ENCODE peak calls at places on chromosomes 13 and 19, in eight cellular contexts. One of them, this sample, is unnamed.

GRCh38 chr19:45424191-45425058 is 708 bp upstream of the ERCC1 start:
- DNase-seq in stomach: peak
- DNase-seq in tibial nerve: peak
- DNase-seq in ovary: peak
- DNase-seq in SK-N-SH: peak
- DNase-seq in suprapubic skin: no peak
- DNase-seq in A549: peak
- DNase-seq in sigmoid colon: peak
- DNase-seq in this sample: peak

GRCh38 chr13:31545616-31546015 is 193.7 kb upstream of the RXFP2 start:
- DNase-seq in stomach: no peak
- DNase-seq in tibial nerve: no peak
- DNase-seq in ovary: no peak
- DNase-seq in SK-N-SH: no peak
- DNase-seq in suprapubic skin: no peak
- DNase-seq in A549: no peak
- DNase-seq in sigmoid colon: no peak
- DNase-seq in this sample: no peak

GRCh38 chr13:35378939-35379338 is 97.5 kb downstream of the MAB21L1 start:
- DNase-seq in stomach: no peak
- DNase-seq in tibial nerve: no peak
- DNase-seq in ovary: no peak
- DNase-seq in SK-N-SH: no peak
- DNase-seq in suprapubic skin: no peak
- DNase-seq in A549: no peak
- DNase-seq in sigmoid colon: no peak
- DNase-seq in this sample: no peak

GRCh38 chr19:34082289-34083077 is 89.8 kb upstream of the LSM14A start:
- DNase-seq in stomach: no peak
- DNase-seq in tibial nerve: no peak
- DNase-seq in ovary: peak
- DNase-seq in SK-N-SH: no peak
- DNase-seq in suprapubic skin: no peak
- DNase-seq in A549: no peak
- DNase-seq in sigmoid colon: no peak
- DNase-seq in this sample: no peak

GRCh38 chr13:34805347-34805746 is 136.7 kb upstream of the NBEA start:
- DNase-seq in stomach: no peak
- DNase-seq in tibial nerve: no peak
- DNase-seq in ovary: no peak
- DNase-seq in SK-N-SH: no peak
- DNase-seq in suprapubic skin: no peak
- DNase-seq in A549: no peak
- DNase-seq in sigmoid colon: no peak
- DNase-seq in this sample: no peak

GRCh38 chr19:2247433-2248101 is 1.6 kb upstream of the AMH start:
- DNase-seq in stomach: no peak
- DNase-seq in tibial nerve: no peak
- DNase-seq in ovary: no peak
- DNase-seq in SK-N-SH: peak
- DNase-seq in suprapubic skin: no peak
- DNase-seq in A549: no peak
- DNase-seq in sigmoid colon: no peak
- DNase-seq in this sample: no peak

GRCh38 chr13:114131581-114132418 is 623 bp downstream of the RASA3 start:
- DNase-seq in stomach: no peak
- DNase-seq in tibial nerve: no peak
- DNase-seq in ovary: no peak
- DNase-seq in SK-N-SH: peak
- DNase-seq in suprapubic skin: no peak
- DNase-seq in A549: peak
- DNase-seq in sigmoid colon: no peak
- DNase-seq in this sample: no peak

GRCh38 chr13:51179432-51179971 is 42.7 kb upstream of the FAM124A start:
- DNase-seq in stomach: no peak
- DNase-seq in tibial nerve: no peak
- DNase-seq in ovary: no peak
- DNase-seq in SK-N-SH: no peak
- DNase-seq in suprapubic skin: no peak
- DNase-seq in A549: no peak
- DNase-seq in sigmoid colon: no peak
- DNase-seq in this sample: no peak

GRCh38 chr19:29524912-29525870 is 603 bp upstream of the VSTM2B start:
- DNase-seq in stomach: no peak
- DNase-seq in tibial nerve: no peak
- DNase-seq in ovary: no peak
- DNase-seq in SK-N-SH: no peak
- DNase-seq in suprapubic skin: no peak
- DNase-seq in A549: no peak
- DNase-seq in sigmoid colon: no peak
- DNase-seq in this sample: peak

DNA sequence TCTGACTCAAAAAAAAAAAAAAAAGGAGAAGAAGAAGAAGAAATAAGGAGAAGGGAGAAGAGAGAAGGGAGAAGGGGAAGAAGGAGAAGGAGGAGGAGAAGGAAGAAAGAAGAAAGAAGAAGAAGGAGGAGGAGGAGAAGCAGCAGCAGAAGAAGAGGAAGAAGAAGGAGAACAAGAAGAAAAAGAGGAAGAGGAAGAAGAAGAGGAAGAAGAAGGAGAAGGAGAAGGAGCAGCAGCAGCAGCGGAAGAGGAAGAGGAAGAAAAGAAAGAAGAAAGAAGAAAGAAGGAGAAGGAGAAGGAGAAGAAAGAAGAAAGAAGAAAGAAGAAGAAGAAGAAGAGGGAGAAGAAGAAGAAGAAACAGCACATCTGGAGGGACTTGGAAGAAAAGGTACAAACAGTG is 4.1 kb upstream of the CNN1 start:
- DNase-seq in stomach: no peak
- DNase-seq in tibial nerve: no peak
- DNase-seq in ovary: no peak
- DNase-seq in SK-N-SH: no peak
- DNase-seq in suprapubic skin: no peak
- DNase-seq in A549: no peak
- DNase-seq in sigmoid colon: no peak
- DNase-seq in this sample: no peak
- TF ChIP-seq EP300 in stomach: no peak
- TF ChIP-seq EP300 in tibial nerve: no peak
- TF ChIP-seq EP300 in ovary: no peak
- TF ChIP-seq EP300 in SK-N-SH: no peak
- TF ChIP-seq EP300 in suprapubic skin: no peak
- TF ChIP-seq EP300 in A549: no peak
- TF ChIP-seq EP300 in sigmoid colon: no peak
- TF ChIP-seq EP300 in this sample: no peak

GRCh38 chr13:99525967-99526366 is 24.7 kb downstream of the TM9SF2 start:
- DNase-seq in stomach: no peak
- DNase-seq in tibial nerve: no peak
- DNase-seq in ovary: no peak
- DNase-seq in SK-N-SH: no peak
- DNase-seq in suprapubic skin: no peak
- DNase-seq in A549: no peak
- DNase-seq in sigmoid colon: no peak
- DNase-seq in this sample: no peak

GRCh38 chr13:99526549-99526948 is 25.3 kb downstream of the TM9SF2 start:
- DNase-seq in stomach: no peak
- DNase-seq in tibial nerve: no peak
- DNase-seq in ovary: no peak
- DNase-seq in SK-N-SH: no peak
- DNase-seq in suprapubic skin: no peak
- DNase-seq in A549: no peak
- DNase-seq in sigmoid colon: no peak
- DNase-seq in this sample: no peak

GRCh38 chr13:99523838-99524237 is 22.6 kb downstream of the TM9SF2 start:
- DNase-seq in stomach: no peak
- DNase-seq in tibial nerve: no peak
- DNase-seq in ovary: no peak
- DNase-seq in SK-N-SH: no peak
- DNase-seq in suprapubic skin: no peak
- DNase-seq in A549: no peak
- DNase-seq in sigmoid colon: no peak
- DNase-seq in this sample: no peak

GRCh38 chr13:99517984-99518383 is 16.7 kb downstream of the TM9SF2 start:
- DNase-seq in stomach: no peak
- DNase-seq in tibial nerve: no peak
- DNase-seq in ovary: no peak
- DNase-seq in SK-N-SH: no peak
- DNase-seq in suprapubic skin: no peak
- DNase-seq in A549: no peak
- DNase-seq in sigmoid colon: no peak
- DNase-seq in this sample: no peak

GRCh38 chr13:99522288-99522687 is 21.0 kb downstream of the TM9SF2 start:
- DNase-seq in stomach: no peak
- DNase-seq in tibial nerve: no peak
- DNase-seq in ovary: no peak
- DNase-seq in SK-N-SH: no peak
- DNase-seq in suprapubic skin: no peak
- DNase-seq in A549: no peak
- DNase-seq in sigmoid colon: no peak
- DNase-seq in this sample: no peak
- TF ChIP-seq EP300 in stomach: no peak
- TF ChIP-seq EP300 in tibial nerve: no peak
- TF ChIP-seq EP300 in ovary: no peak
- TF ChIP-seq EP300 in SK-N-SH: no peak
- TF ChIP-seq EP300 in suprapubic skin: no peak
- TF ChIP-seq EP300 in A549: no peak
- TF ChIP-seq EP300 in sigmoid colon: no peak
- TF ChIP-seq EP300 in this sample: no peak

DNA sequence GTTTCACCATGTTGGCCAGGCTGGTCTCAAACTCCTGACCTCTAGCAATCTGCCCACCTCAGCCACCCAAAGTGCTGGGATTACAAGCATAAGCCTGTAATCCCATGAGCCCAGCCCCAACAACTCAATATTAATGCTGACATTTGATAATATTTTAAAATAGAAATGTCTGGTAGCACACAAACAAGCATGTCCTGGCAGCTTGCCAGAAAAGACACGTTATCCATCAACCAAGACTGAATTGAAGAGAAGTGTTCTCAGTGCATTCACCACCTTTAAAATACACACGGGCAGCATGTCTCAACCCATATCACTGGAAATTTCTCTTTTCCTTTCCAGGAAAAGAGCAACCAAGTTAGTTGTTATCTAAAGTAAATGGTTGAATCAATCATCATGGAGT is 25.2 kb downstream of the LHFPL6 start:
- DNase-seq in stomach: no peak
- DNase-seq in tibial nerve: peak
- DNase-seq in ovary: no peak
- DNase-seq in SK-N-SH: no peak
- DNase-seq in suprapubic skin: no peak
- DNase-seq in A549: no peak
- DNase-seq in sigmoid colon: no peak
- DNase-seq in this sample: peak
- TF ChIP-seq EP300 in stomach: no peak
- TF ChIP-seq EP300 in tibial nerve: no peak
- TF ChIP-seq EP300 in ovary: no peak
- TF ChIP-seq EP300 in SK-N-SH: no peak
- TF ChIP-seq EP300 in suprapubic skin: no peak
- TF ChIP-seq EP300 in A549: no peak
- TF ChIP-seq EP300 in sigmoid colon: no peak
- TF ChIP-seq EP300 in this sample: no peak

DNA sequence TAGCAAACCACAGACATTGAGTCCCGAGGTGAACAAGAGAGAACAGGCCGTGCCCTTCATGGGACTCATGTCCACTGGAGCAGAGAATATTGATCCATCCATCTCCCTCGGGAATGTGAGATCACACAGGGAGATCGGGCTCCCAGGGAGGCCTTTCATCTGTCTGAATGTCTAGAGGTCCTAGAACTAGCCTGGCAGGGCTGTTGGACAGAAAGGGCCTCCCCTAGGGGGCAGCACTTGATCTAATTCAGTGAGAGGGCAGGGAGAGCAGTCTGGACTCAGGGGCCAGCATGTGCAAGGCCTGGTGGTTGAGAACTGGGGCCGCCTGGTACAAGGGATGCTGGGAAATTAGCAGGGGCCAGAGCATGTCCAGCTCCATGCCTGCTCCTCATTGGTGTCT is 4.3 kb downstream of the RUVBL2 start:
- DNase-seq in stomach: peak
- DNase-seq in tibial nerve: no peak
- DNase-seq in ovary: no peak
- DNase-seq in SK-N-SH: peak
- DNase-seq in suprapubic skin: no peak
- DNase-seq in A549: peak
- DNase-seq in sigmoid colon: no peak
- DNase-seq in this sample: no peak
- TF ChIP-seq EP300 in stomach: no peak
- TF ChIP-seq EP300 in tibial nerve: no peak
- TF ChIP-seq EP300 in ovary: no peak
- TF ChIP-seq EP300 in SK-N-SH: no peak
- TF ChIP-seq EP300 in suprapubic skin: no peak
- TF ChIP-seq EP300 in A549: no peak
- TF ChIP-seq EP300 in sigmoid colon: no peak
- TF ChIP-seq EP300 in this sample: no peak

GRCh38 chr19:39409886-39410619 is 2.4 kb upstream of the PLEKHG2 start:
- DNase-seq in stomach: peak
- DNase-seq in tibial nerve: peak
- DNase-seq in ovary: peak
- DNase-seq in SK-N-SH: peak
- DNase-seq in suprapubic skin: peak
- DNase-seq in A549: no peak
- DNase-seq in sigmoid colon: peak
- DNase-seq in this sample: peak

GRCh38 chr19:39409207-39409885 is 2.7 kb downstream of the ZFP36 start:
- DNase-seq in stomach: peak
- DNase-seq in tibial nerve: peak
- DNase-seq in ovary: peak
- DNase-seq in SK-N-SH: peak
- DNase-seq in suprapubic skin: peak
- DNase-seq in A549: peak
- DNase-seq in sigmoid colon: peak
- DNase-seq in this sample: peak

GRCh38 chr19:39407644-39408391 is 1.2 kb downstream of the ZFP36 start:
- DNase-seq in stomach: peak
- DNase-seq in tibial nerve: no peak
- DNase-seq in ovary: peak
- DNase-seq in SK-N-SH: no peak
- DNase-seq in suprapubic skin: peak
- DNase-seq in A549: no peak
- DNase-seq in sigmoid colon: peak
- DNase-seq in this sample: peak

GRCh38 chr19:39407394-39407643 is 672 bp downstream of the ZFP36 start:
- DNase-seq in stomach: no peak
- DNase-seq in tibial nerve: no peak
- DNase-seq in ovary: peak
- DNase-seq in SK-N-SH: no peak
- DNase-seq in suprapubic skin: no peak
- DNase-seq in A549: no peak
- DNase-seq in sigmoid colon: peak
- DNase-seq in this sample: no peak

GRCh38 chr19:39408392-39409206 is 2.0 kb downstream of the ZFP36 start:
- DNase-seq in stomach: no peak
- DNase-seq in tibial nerve: peak
- DNase-seq in ovary: peak
- DNase-seq in SK-N-SH: no peak
- DNase-seq in suprapubic skin: no peak
- DNase-seq in A549: no peak
- DNase-seq in sigmoid colon: peak
- DNase-seq in this sample: peak
- TF ChIP-seq EP300 in stomach: no peak
- TF ChIP-seq EP300 in tibial nerve: no peak
- TF ChIP-seq EP300 in ovary: no peak
- TF ChIP-seq EP300 in SK-N-SH: no peak
- TF ChIP-seq EP300 in suprapubic skin: no peak
- TF ChIP-seq EP300 in A549: no peak
- TF ChIP-seq EP300 in sigmoid colon: no peak
- TF ChIP-seq EP300 in this sample: no peak